ENCODE peak calls at places on chromosomes 11 and 22, in eight cellular contexts. M, F, K, R, Y, L, J and T are unnamed samples.
A peak's percentile ranks its signal among the peaks of the same experiment; 100 is the strongest.

GRCh38 chr11:67119577-67120391 is 721 bp downstream of the KDM2A start:
- DNase-seq in M (peak; percentile 65), F (peak; percentile 16), K (peak; percentile 67), R (no peak), Y (no peak), L (peak; percentile 36), J (no peak), T (peak; percentile 55)

GRCh38 chr11:31445621-31446020 is 63.8 kb downstream of the IMMP1L start:
- DNase-seq in M (no peak), F (no peak), K (no peak), R (no peak), Y (no peak), L (no peak), J (no peak), T (no peak)

GRCh38 chr11:47285969-47286770 is 16.2 kb downstream of the MADD start:
- DNase-seq in M (no peak), F (no peak), K (no peak), R (no peak), Y (no peak), L (no peak), J (no peak), T (no peak)

GRCh38 chr11:6319879-6320410 is 356 bp downstream of the CAVIN3 start:
- DNase-seq in M (peak; percentile 85), F (no peak), K (peak; percentile 95), R (no peak), Y (peak; percentile 57), L (peak; percentile 62), J (no peak), T (peak; percentile 87)

GRCh38 chr22:21961886-21962654 is 9.4 kb upstream of the PPM1F start:
- DNase-seq in M (no peak), F (no peak), K (no peak), R (no peak), Y (no peak), L (no peak), J (no peak), T (no peak)

GRCh38 chr11:73308003-73308962 is at the start of gene ARHGEF17:
- DNase-seq in M (peak; percentile 77), F (peak; percentile 10), K (peak; percentile 89), R (peak; percentile 66), Y (no peak), L (peak; percentile 34), J (no peak), T (no peak)

GRCh38 chr11:6259638-6260019 is at the start of gene CCKBR:
- DNase-seq in M (peak; percentile 83), F (no peak), K (peak; percentile 71), R (no peak), Y (no peak), L (peak; percentile 22), J (no peak), T (peak; percentile 25)

GRCh38 chr22:31199187-31199586 is 12.9 kb upstream of the LIMK2 start:
- DNase-seq in M (no peak), F (no peak), K (no peak), R (no peak), Y (no peak), L (no peak), J (no peak), T (no peak)

GRCh38 chr11:80700386-80700785 is 1259.6 kb upstream of the TENM4 start:
- DNase-seq in M (no peak), F (no peak), K (no peak), R (no peak), Y (no peak), L (no peak), J (no peak), T (no peak)

GRCh38 chr11:74069146-74070046 is 60.5 kb upstream of the UCP3 start:
- DNase-seq in M (no peak), F (no peak), K (no peak), R (no peak), Y (no peak), L (no peak), J (no peak), T (no peak)

GRCh38 chr11:57942808-57943207 is 80.9 kb upstream of the OR9Q1 start:
- DNase-seq in M (no peak), F (no peak), K (no peak), R (no peak), Y (peak; percentile 57), L (no peak), J (no peak), T (no peak)

GRCh38 chr11:75032550-75032935 is 43.8 kb downstream of the NEU3 start:
- DNase-seq in M (no peak), F (no peak), K (no peak), R (no peak), Y (no peak), L (no peak), J (no peak), T (no peak)